ENCODE peak calls at places on chromosomes 4 and X, in seven cellular contexts. W is MG63; B is stomach; L is stimulated activated CD4-positive, alpha-beta T cell treated with anti-CD3 and anti-CD28 coated beads, Interleukin-15, amount 100 ng/mL, for 1 hour; O is GM04503; F is AG08396; Z is NCI-H1092. A is an unnamed sample.
A peak's percentile ranks its signal among the peaks of the same experiment; 100 is the strongest.

GRCh38 chrX:25015486-25016360 is at the start of gene ARX:
- DNase-seq in W (no peak), B (no peak), L (no peak), O (no peak), F (peak; percentile 86), Z (peak; percentile 46), A (peak; percentile 52)

GRCh38 chr4:95250544-95251137 is 298.1 kb downstream of the UNC5C start:
- DNase-seq in W (no peak), B (no peak), L (no peak), O (no peak), F (no peak), Z (no peak), A (no peak)

GRCh38 chr4:140609548-140610425 is 41.0 kb upstream of the UCP1 start:
- DNase-seq in W (no peak), B (no peak), L (no peak), O (peak; percentile 15), F (peak; percentile 71), Z (peak; percentile 86), A (peak; percentile 72)

GRCh38 chr4:133156096-133156495 is 7.0 kb downstream of the PCDH10 start:
- DNase-seq in W (no peak), B (no peak), L (no peak), O (no peak), F (no peak), Z (no peak), A (no peak)

GRCh38 chrX:74458738-74459137 is 37.4 kb downstream of the SLC16A2 start:
- DNase-seq in W (no peak), B (no peak), L (no peak), O (peak; percentile 34), F (no peak), Z (no peak), A (peak; percentile 48)

GRCh38 chr4:89305028-89305427 is 2.6 kb downstream of the GPRIN3 start:
- DNase-seq in W (no peak), B (no peak), L (no peak), O (no peak), F (no peak), Z (no peak), A (no peak)

GRCh38 chr4:159413252-159413941 is 310.5 kb downstream of the RAPGEF2 start:
- DNase-seq in W (no peak), B (no peak), L (no peak), O (no peak), F (no peak), Z (no peak), A (no peak)

GRCh38 chrX:20116575-20117240 is at the start of gene MAP7D2:
- DNase-seq in W (peak; percentile 28), B (no peak), L (no peak), O (no peak), F (peak; percentile 20), Z (no peak), A (no peak)

GRCh38 chr4:140296871-140297570 is 76.4 kb upstream of the SCOC start:
- DNase-seq in W (no peak), B (no peak), L (no peak), O (no peak), F (no peak), Z (peak; percentile 58), A (no peak)

GRCh38 chrX:134520860-134521390 is 61.0 kb downstream of the HPRT1 start:
- DNase-seq in W (peak; percentile 26), B (no peak), L (no peak), O (no peak), F (peak; percentile 57), Z (peak; percentile 32), A (peak; percentile 69)

GRCh38 chr4:35934370-35934981 is 309.8 kb downstream of the ARAP2 start:
- DNase-seq in W (no peak), B (no peak), L (no peak), O (no peak), F (peak; percentile 3), Z (no peak), A (no peak)

GRCh38 chr4:32192363-32192762 is 1472.2 kb downstream of the PCDH7 start:
- DNase-seq in W (no peak), B (no peak), L (no peak), O (no peak), F (no peak), Z (no peak), A (no peak)

GRCh38 chr4:23166919-23167318 is 474.2 kb downstream of the GBA3 start:
- DNase-seq in W (no peak), B (no peak), L (no peak), O (no peak), F (no peak), Z (no peak), A (no peak)

GRCh38 chr4:80027611-80028010 is 45.4 kb downstream of the ANTXR2 start:
- DNase-seq in W (no peak), B (no peak), L (no peak), O (no peak), F (no peak), Z (no peak), A (no peak)

GRCh38 chr4:94939791-94940530 is 182.2 kb downstream of the BMPR1B start:
- DNase-seq in W (no peak), B (no peak), L (no peak), O (no peak), F (no peak), Z (no peak), A (no peak)

GRCh38 chrX:78838709-78839108 is 91.2 kb downstream of the LPAR4 start:
- DNase-seq in W (no peak), B (no peak), L (no peak), O (no peak), F (no peak), Z (no peak), A (no peak)

GRCh38 chrX:86348669-86349068 is 200.4 kb downstream of the DACH2 start:
- DNase-seq in W (no peak), B (no peak), L (no peak), O (no peak), F (no peak), Z (no peak), A (no peak)

GRCh38 chrX:153598541-153599191 is at the start of gene CCNQ:
- DNase-seq in W (peak; percentile 29), B (peak; percentile 30), L (peak; percentile 6), O (no peak), F (peak; percentile 48), Z (peak; percentile 16), A (no peak)

GRCh38 chr4:163505374-163505773 is 10.9 kb downstream of the TMA16 start:
- DNase-seq in W (no peak), B (no peak), L (no peak), O (no peak), F (no peak), Z (no peak), A (no peak)

GRCh38 chr4:143486314-143486713 is 27.2 kb upstream of the SMARCA5 start:
- DNase-seq in W (no peak), B (no peak), L (no peak), O (no peak), F (no peak), Z (no peak), A (no peak)

GRCh38 chrX:69556094-69557011 is 52.2 kb downstream of the NALF2 start:
- DNase-seq in W (no peak), B (no peak), L (no peak), O (no peak), F (no peak), Z (no peak), A (no peak)

GRCh38 chrX:97399400-97399799 is 515.7 kb downstream of the RPA4 start:
- DNase-seq in W (peak; percentile 15), B (no peak), L (no peak), O (no peak), F (peak; percentile 47), Z (no peak), A (peak; percentile 5)

GRCh38 chrX:100328342-100328741 is 81.7 kb downstream of the PCDH19 start:
- DNase-seq in W (no peak), B (no peak), L (no peak), O (no peak), F (no peak), Z (no peak), A (no peak)

GRCh38 chr4:128229458-128229805 is 58.2 kb downstream of the PGRMC2 start:
- DNase-seq in W (no peak), B (no peak), L (no peak), O (no peak), F (no peak), Z (no peak), A (no peak)

GRCh38 chr4:149531861-149532260 is 283.8 kb downstream of the IQCM start:
- DNase-seq in W (peak; percentile 79), B (no peak), L (no peak), O (no peak), F (no peak), Z (no peak), A (peak; percentile 2)

GRCh38 chr4:77905651-77906263 is 43.1 kb downstream of the MRPL1 start:
- DNase-seq in W (no peak), B (no peak), L (no peak), O (no peak), F (no peak), Z (no peak), A (no peak)

GRCh38 chrX:45056428-45057145 is 144.1 kb downstream of the DIPK2B start:
- DNase-seq in W (no peak), B (no peak), L (no peak), O (peak; percentile 26), F (no peak), Z (no peak), A (peak; percentile 17)

GRCh38 chrX:141701081-141701480 is 2.5 kb upstream of the SPANXD start:
- DNase-seq in W (no peak), B (no peak), L (no peak), O (peak; percentile 0), F (no peak), Z (no peak), A (no peak)

GRCh38 chr4:5237086-5237485 is 185.8 kb downstream of the STK32B start:
- DNase-seq in W (no peak), B (no peak), L (no peak), O (no peak), F (no peak), Z (no peak), A (no peak)

GRCh38 chr4:124684301-124684700 is 28.2 kb downstream of the ANKRD50 start:
- DNase-seq in W (no peak), B (no peak), L (no peak), O (no peak), F (no peak), Z (no peak), A (no peak)